ENCODE peak calls at places on chromosomes 1 and 21, in eight cellular contexts. One of them, this sample, is unnamed.

GRCh38 chr1:85268801-85269585 is 7.4 kb downstream of the BCL10 start:
- DNase-seq in stomach: no peak
- DNase-seq in upper lobe of right lung: no peak
- DNase-seq in mucosa of descending colon: no peak
- DNase-seq in astrocyte of the cerebellum: no peak
- DNase-seq in CD8-positive, alpha-beta memory T cell: no peak
- DNase-seq in HL-60: no peak
- DNase-seq in cardiac muscle cell: no peak
- DNase-seq in this sample: no peak

GRCh38 chr21:18460979-18461378 is 57.4 kb upstream of the TMPRSS15 start:
- DNase-seq in CD8-positive, alpha-beta memory T cell: no peak
- DNase-seq in upper lobe of right lung: no peak
- DNase-seq in astrocyte of the cerebellum: no peak
- DNase-seq in cardiac muscle cell: no peak
- DNase-seq in stomach: no peak
- DNase-seq in mucosa of descending colon: no peak
- DNase-seq in HL-60: peak; percentile 70
- DNase-seq in this sample: no peak

GRCh38 chr1:9774744-9775679 is 48.8 kb downstream of the CLSTN1 start:
- DNase-seq in CD8-positive, alpha-beta memory T cell: no peak
- DNase-seq in HL-60: no peak
- DNase-seq in mucosa of descending colon: no peak
- DNase-seq in stomach: no peak
- DNase-seq in astrocyte of the cerebellum: no peak
- DNase-seq in upper lobe of right lung: no peak
- DNase-seq in cardiac muscle cell: no peak
- DNase-seq in this sample: no peak

GRCh38 chr1:22912311-22912710 is 60.4 kb downstream of the LACTBL1 start:
- DNase-seq in stomach: no peak
- DNase-seq in HL-60: no peak
- DNase-seq in cardiac muscle cell: no peak
- DNase-seq in mucosa of descending colon: no peak
- DNase-seq in astrocyte of the cerebellum: no peak
- DNase-seq in upper lobe of right lung: no peak
- DNase-seq in CD8-positive, alpha-beta memory T cell: no peak
- DNase-seq in this sample: no peak

GRCh38 chr1:145995148-145995851 is 1.1 kb downstream of the TXNIP start:
- DNase-seq in cardiac muscle cell: no peak
- DNase-seq in CD8-positive, alpha-beta memory T cell: no peak
- DNase-seq in upper lobe of right lung: no peak
- DNase-seq in stomach: peak; percentile 23
- DNase-seq in HL-60: no peak
- DNase-seq in mucosa of descending colon: no peak
- DNase-seq in astrocyte of the cerebellum: no peak
- DNase-seq in this sample: no peak

GRCh38 chr1:103788377-103788776 is 38.7 kb downstream of the AMY1C start:
- DNase-seq in CD8-positive, alpha-beta memory T cell: no peak
- DNase-seq in stomach: no peak
- DNase-seq in mucosa of descending colon: no peak
- DNase-seq in upper lobe of right lung: no peak
- DNase-seq in HL-60: no peak
- DNase-seq in astrocyte of the cerebellum: no peak
- DNase-seq in cardiac muscle cell: no peak
- DNase-seq in this sample: peak; percentile 14

GRCh38 chr21:15141236-15141970 is 76.6 kb upstream of the NRIP1 start:
- DNase-seq in stomach: peak; percentile 88
- DNase-seq in mucosa of descending colon: peak; percentile 70
- DNase-seq in astrocyte of the cerebellum: no peak
- DNase-seq in CD8-positive, alpha-beta memory T cell: no peak
- DNase-seq in cardiac muscle cell: no peak
- DNase-seq in HL-60: no peak
- DNase-seq in upper lobe of right lung: peak; percentile 75
- DNase-seq in this sample: no peak

GRCh38 chr1:218585565-218586184 is 240.5 kb downstream of the TGFB2 start:
- DNase-seq in astrocyte of the cerebellum: peak; percentile 40
- DNase-seq in HL-60: no peak
- DNase-seq in cardiac muscle cell: peak; percentile 67
- DNase-seq in upper lobe of right lung: no peak
- DNase-seq in CD8-positive, alpha-beta memory T cell: no peak
- DNase-seq in mucosa of descending colon: no peak
- DNase-seq in stomach: no peak
- DNase-seq in this sample: no peak

GRCh38 chr1:41783189-41783639 is 135.5 kb downstream of the HIVEP3 start:
- DNase-seq in CD8-positive, alpha-beta memory T cell: no peak
- DNase-seq in HL-60: no peak
- DNase-seq in upper lobe of right lung: no peak
- DNase-seq in stomach: no peak
- DNase-seq in mucosa of descending colon: no peak
- DNase-seq in cardiac muscle cell: peak; percentile 54
- DNase-seq in astrocyte of the cerebellum: peak; percentile 32
- DNase-seq in this sample: no peak

GRCh38 chr1:204257446-204257845 is 43.7 kb upstream of the GOLT1A start:
- DNase-seq in mucosa of descending colon: no peak
- DNase-seq in astrocyte of the cerebellum: no peak
- DNase-seq in cardiac muscle cell: no peak
- DNase-seq in HL-60: no peak
- DNase-seq in stomach: no peak
- DNase-seq in CD8-positive, alpha-beta memory T cell: no peak
- DNase-seq in upper lobe of right lung: no peak
- DNase-seq in this sample: no peak

GRCh38 chr1:43545686-43546387 is 15.2 kb downstream of the PTPRF start:
- DNase-seq in CD8-positive, alpha-beta memory T cell: no peak
- DNase-seq in HL-60: no peak
- DNase-seq in stomach: peak; percentile 95
- DNase-seq in upper lobe of right lung: peak; percentile 84
- DNase-seq in cardiac muscle cell: peak; percentile 73
- DNase-seq in mucosa of descending colon: peak; percentile 96
- DNase-seq in astrocyte of the cerebellum: no peak
- DNase-seq in this sample: peak; percentile 29

GRCh38 chr1:89332461-89332860 is 31.4 kb upstream of the GBP6 start:
- DNase-seq in cardiac muscle cell: no peak
- DNase-seq in upper lobe of right lung: no peak
- DNase-seq in CD8-positive, alpha-beta memory T cell: no peak
- DNase-seq in astrocyte of the cerebellum: no peak
- DNase-seq in mucosa of descending colon: no peak
- DNase-seq in HL-60: no peak
- DNase-seq in stomach: no peak
- DNase-seq in this sample: no peak

GRCh38 chr1:50369830-50370229 is 53.4 kb downstream of the DMRTA2 start:
- DNase-seq in astrocyte of the cerebellum: no peak
- DNase-seq in upper lobe of right lung: no peak
- DNase-seq in cardiac muscle cell: no peak
- DNase-seq in mucosa of descending colon: no peak
- DNase-seq in CD8-positive, alpha-beta memory T cell: no peak
- DNase-seq in stomach: no peak
- DNase-seq in HL-60: no peak
- DNase-seq in this sample: no peak

GRCh38 chr1:162538815-162539431 is 22.6 kb upstream of the UAP1 start:
- DNase-seq in CD8-positive, alpha-beta memory T cell: no peak
- DNase-seq in cardiac muscle cell: peak; percentile 82
- DNase-seq in upper lobe of right lung: no peak
- DNase-seq in HL-60: no peak
- DNase-seq in mucosa of descending colon: no peak
- DNase-seq in astrocyte of the cerebellum: peak; percentile 76
- DNase-seq in stomach: no peak
- DNase-seq in this sample: no peak

GRCh38 chr1:167083066-167083682 is 7.0 kb downstream of the GPA33 start:
- DNase-seq in astrocyte of the cerebellum: no peak
- DNase-seq in stomach: peak; percentile 50
- DNase-seq in upper lobe of right lung: no peak
- DNase-seq in cardiac muscle cell: no peak
- DNase-seq in HL-60: no peak
- DNase-seq in mucosa of descending colon: peak; percentile 71
- DNase-seq in CD8-positive, alpha-beta memory T cell: no peak
- DNase-seq in this sample: no peak

GRCh38 chr21:45040739-45041138 is 33.6 kb upstream of the ADARB1 start:
- DNase-seq in mucosa of descending colon: no peak
- DNase-seq in astrocyte of the cerebellum: no peak
- DNase-seq in CD8-positive, alpha-beta memory T cell: no peak
- DNase-seq in HL-60: no peak
- DNase-seq in cardiac muscle cell: no peak
- DNase-seq in upper lobe of right lung: no peak
- DNase-seq in stomach: no peak
- DNase-seq in this sample: no peak

GRCh38 chr1:230220907-230221306 is 153.9 kb downstream of the GALNT2 start:
- DNase-seq in HL-60: no peak
- DNase-seq in mucosa of descending colon: no peak
- DNase-seq in upper lobe of right lung: no peak
- DNase-seq in stomach: no peak
- DNase-seq in cardiac muscle cell: no peak
- DNase-seq in CD8-positive, alpha-beta memory T cell: no peak
- DNase-seq in astrocyte of the cerebellum: no peak
- DNase-seq in this sample: no peak
- H3K4me3 ChIP-seq in HL-60: no peak overlapping the region
- H3K4me3 ChIP-seq in mucosa of descending colon: no peak overlapping the region
- H3K4me3 ChIP-seq in upper lobe of right lung: no peak overlapping the region
- H3K4me3 ChIP-seq in stomach: no peak overlapping the region
- H3K4me3 ChIP-seq in cardiac muscle cell: no peak overlapping the region
- H3K4me3 ChIP-seq in CD8-positive, alpha-beta memory T cell: no peak overlapping the region
- H3K4me3 ChIP-seq in astrocyte of the cerebellum: no peak overlapping the region
- H3K4me3 ChIP-seq in this sample: no peak overlapping the region

GRCh38 chr1:200103961-200104583 is 76.6 kb downstream of the NR5A2 start:
- DNase-seq in astrocyte of the cerebellum: no peak
- DNase-seq in mucosa of descending colon: no peak
- DNase-seq in CD8-positive, alpha-beta memory T cell: no peak
- DNase-seq in stomach: no peak
- DNase-seq in upper lobe of right lung: no peak
- DNase-seq in cardiac muscle cell: peak; percentile 42
- DNase-seq in HL-60: no peak
- DNase-seq in this sample: no peak

GRCh38 chr1:200108659-200109058 is 81.1 kb downstream of the NR5A2 start:
- DNase-seq in stomach: no peak
- DNase-seq in astrocyte of the cerebellum: no peak
- DNase-seq in upper lobe of right lung: no peak
- DNase-seq in mucosa of descending colon: no peak
- DNase-seq in HL-60: no peak
- DNase-seq in cardiac muscle cell: no peak
- DNase-seq in CD8-positive, alpha-beta memory T cell: no peak
- DNase-seq in this sample: no peak

GRCh38 chr1:200112308-200112707 is 84.8 kb downstream of the NR5A2 start:
- DNase-seq in mucosa of descending colon: no peak
- DNase-seq in CD8-positive, alpha-beta memory T cell: no peak
- DNase-seq in cardiac muscle cell: no peak
- DNase-seq in stomach: no peak
- DNase-seq in upper lobe of right lung: no peak
- DNase-seq in HL-60: no peak
- DNase-seq in astrocyte of the cerebellum: no peak
- DNase-seq in this sample: no peak

GRCh38 chr1:200107004-200107470 is 79.5 kb downstream of the NR5A2 start:
- DNase-seq in upper lobe of right lung: no peak
- DNase-seq in HL-60: no peak
- DNase-seq in astrocyte of the cerebellum: no peak
- DNase-seq in stomach: no peak
- DNase-seq in CD8-positive, alpha-beta memory T cell: no peak
- DNase-seq in mucosa of descending colon: no peak
- DNase-seq in cardiac muscle cell: no peak
- DNase-seq in this sample: no peak
- H3K4me3 ChIP-seq in upper lobe of right lung: no peak overlapping the region
- H3K4me3 ChIP-seq in HL-60: no peak overlapping the region
- H3K4me3 ChIP-seq in astrocyte of the cerebellum: no peak overlapping the region
- H3K4me3 ChIP-seq in stomach: no peak overlapping the region
- H3K4me3 ChIP-seq in CD8-positive, alpha-beta memory T cell: no peak overlapping the region
- H3K4me3 ChIP-seq in mucosa of descending colon: no peak overlapping the region
- H3K4me3 ChIP-seq in cardiac muscle cell: no peak overlapping the region
- H3K4me3 ChIP-seq in this sample: no peak overlapping the region

GRCh38 chr1:67304023-67304422 is 3.6 kb upstream of the IL12RB2 start:
- DNase-seq in stomach: no peak
- DNase-seq in astrocyte of the cerebellum: no peak
- DNase-seq in mucosa of descending colon: no peak
- DNase-seq in HL-60: no peak
- DNase-seq in CD8-positive, alpha-beta memory T cell: no peak
- DNase-seq in cardiac muscle cell: no peak
- DNase-seq in upper lobe of right lung: no peak
- DNase-seq in this sample: no peak

GRCh38 chr1:67300561-67300960 is 7.1 kb upstream of the IL12RB2 start:
- DNase-seq in astrocyte of the cerebellum: peak; percentile 19
- DNase-seq in upper lobe of right lung: no peak
- DNase-seq in CD8-positive, alpha-beta memory T cell: no peak
- DNase-seq in mucosa of descending colon: no peak
- DNase-seq in cardiac muscle cell: no peak
- DNase-seq in stomach: no peak
- DNase-seq in HL-60: no peak
- DNase-seq in this sample: no peak

GRCh38 chr1:67307251-67308060 is at the start of gene IL12RB2:
- DNase-seq in upper lobe of right lung: peak; percentile 63
- DNase-seq in stomach: peak; percentile 27
- DNase-seq in HL-60: no peak
- DNase-seq in cardiac muscle cell: no peak
- DNase-seq in CD8-positive, alpha-beta memory T cell: no peak
- DNase-seq in astrocyte of the cerebellum: no peak
- DNase-seq in mucosa of descending colon: peak; percentile 39
- DNase-seq in this sample: peak; percentile 72

GRCh38 chr1:67308136-67308535 is 463 bp downstream of the IL12RB2 start:
- DNase-seq in cardiac muscle cell: no peak
- DNase-seq in stomach: no peak
- DNase-seq in HL-60: no peak
- DNase-seq in astrocyte of the cerebellum: no peak
- DNase-seq in mucosa of descending colon: no peak
- DNase-seq in upper lobe of right lung: no peak
- DNase-seq in CD8-positive, alpha-beta memory T cell: no peak
- DNase-seq in this sample: no peak

DNA sequence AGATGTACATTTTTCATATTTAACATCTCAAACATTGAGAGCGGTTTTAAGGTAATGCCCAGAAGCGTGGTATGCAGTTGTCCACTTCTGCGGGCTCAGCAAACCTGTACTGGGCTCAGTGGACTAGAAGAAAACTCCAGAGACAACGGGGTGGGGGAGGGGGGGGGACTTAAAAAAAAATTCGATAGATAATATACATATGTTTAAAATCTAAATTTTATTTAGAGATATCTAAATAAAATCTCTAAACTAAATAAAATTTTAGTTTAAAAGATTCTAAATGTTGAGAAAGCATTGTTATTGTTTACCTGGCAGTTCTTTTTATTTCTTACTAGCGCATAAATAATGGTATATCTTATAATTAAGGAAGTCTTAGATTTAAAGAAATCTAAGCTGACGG is 1.1 kb upstream of the IL12RB2 start:
- DNase-seq in astrocyte of the cerebellum: no peak
- DNase-seq in HL-60: no peak
- DNase-seq in mucosa of descending colon: no peak
- DNase-seq in cardiac muscle cell: no peak
- DNase-seq in CD8-positive, alpha-beta memory T cell: no peak
- DNase-seq in stomach: no peak
- DNase-seq in upper lobe of right lung: no peak
- DNase-seq in this sample: no peak
- H3K4me3 ChIP-seq in astrocyte of the cerebellum: no peak overlapping the region
- H3K4me3 ChIP-seq in HL-60: no peak overlapping the region
- H3K4me3 ChIP-seq in mucosa of descending colon: no peak overlapping the region
- H3K4me3 ChIP-seq in cardiac muscle cell: no peak overlapping the region
- H3K4me3 ChIP-seq in CD8-positive, alpha-beta memory T cell: no peak overlapping the region
- H3K4me3 ChIP-seq in stomach: no peak overlapping the region
- H3K4me3 ChIP-seq in upper lobe of right lung: no peak overlapping the region
- H3K4me3 ChIP-seq in this sample: peak overlapping the region; percentile 75

DNA sequence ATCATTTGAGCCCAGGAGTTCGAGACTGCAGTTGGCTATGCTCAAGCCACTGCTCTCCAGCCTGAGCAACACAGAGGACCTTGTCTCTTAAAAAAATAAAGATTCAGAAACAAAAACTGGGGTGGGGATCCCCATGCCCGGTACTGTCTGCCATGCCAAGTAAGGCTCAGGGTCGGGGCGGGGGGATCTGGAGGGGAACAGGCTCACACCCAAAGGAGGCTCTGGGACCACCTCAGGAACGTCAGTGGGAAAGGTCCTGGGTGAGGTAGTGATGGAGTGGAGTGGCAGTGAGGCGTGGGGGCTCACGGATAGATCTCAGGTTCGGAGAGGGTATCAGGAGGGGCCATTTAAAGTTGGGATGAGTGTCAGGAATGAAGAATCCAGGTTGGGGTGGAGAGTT is 765 bp upstream of the S100A4 start:
- DNase-seq in mucosa of descending colon: peak; percentile 42
- DNase-seq in stomach: no peak
- DNase-seq in CD8-positive, alpha-beta memory T cell: no peak
- DNase-seq in upper lobe of right lung: peak; percentile 59
- DNase-seq in HL-60: no peak
- DNase-seq in astrocyte of the cerebellum: no peak
- DNase-seq in cardiac muscle cell: no peak
- DNase-seq in this sample: no peak
- H3K4me3 ChIP-seq in mucosa of descending colon: no peak overlapping the region
- H3K4me3 ChIP-seq in stomach: no peak overlapping the region
- H3K4me3 ChIP-seq in CD8-positive, alpha-beta memory T cell: no peak overlapping the region
- H3K4me3 ChIP-seq in upper lobe of right lung: peak overlapping the region; percentile 59
- H3K4me3 ChIP-seq in HL-60: peak overlapping the region; percentile 36
- H3K4me3 ChIP-seq in astrocyte of the cerebellum: no peak overlapping the region
- H3K4me3 ChIP-seq in cardiac muscle cell: no peak overlapping the region
- H3K4me3 ChIP-seq in this sample: no peak overlapping the region

This sample was measured in GM12865.